ENCODE peak calls at places on chromosomes 12 and 14, in nine cellular contexts. P is dermis blood vessel endothelial cell; X is activated T-cell treated with anti-CD3 and anti-CD28 coated beads for 1 hour; G is activated CD4-positive, alpha-beta T cell treated with anti-CD3 and anti-CD28 coated beads for 36 hours; W is fibroblast of the aortic adventitia; H is uterus; I is stimulated activated CD4-positive, alpha-beta T cell treated with anti-CD3 and anti-CD28 coated beads, Interleukin-12 subunit alpha, Interleukin-12 subunit beta, amount 100 ng/mL, for 4 hours; Z is neuronal stem cell; D is endothelial cell of umbilical vein. T is an unnamed sample.

GRCh38 chr12:131135786-131136538 is 182.3 kb downstream of the ADGRD1 start:
- DNase-seq in Z (no peak), H (no peak), P (no peak), W (no peak), X (no peak), G (no peak), D (no peak), I (no peak), T (no peak)

GRCh38 chr14:88079624-88080023 is 74.7 kb downstream of the GPR65 start:
- DNase-seq in G (no peak), P (no peak), W (no peak), X (no peak), Z (no peak), D (no peak), I (no peak), H (no peak), T (no peak)

GRCh38 chr12:117037296-117038022 is 61.8 kb downstream of the TESC start:
- DNase-seq in P (no peak), D (no peak), Z (no peak), X (no peak), W (no peak), I (no peak), H (no peak), G (no peak), T (no peak)

GRCh38 chr14:61566537-61567225 is 128.6 kb upstream of the HIF1A start:
- DNase-seq in P (peak), X (no peak), I (no peak), W (peak), Z (no peak), H (no peak), D (peak), G (no peak), T (no peak)

GRCh38 chr14:101716956-101717662 is 44.4 kb upstream of the PPP2R5C start:
- DNase-seq in Z (no peak), X (no peak), H (no peak), D (no peak), W (no peak), I (no peak), G (no peak), P (no peak), T (no peak)

GRCh38 chr12:78198896-78199295 is 368.2 kb downstream of the NAV3 start:
- DNase-seq in D (no peak), G (no peak), I (no peak), P (no peak), Z (no peak), H (no peak), X (no peak), W (no peak), T (no peak)

GRCh38 chr14:54805521-54806322 is 96.9 kb downstream of the GCH1 start:
- DNase-seq in X (peak), W (peak), H (peak), D (peak), I (peak), P (peak), G (peak), Z (peak), T (peak)

GRCh38 chr12:75560167-75560566 is 48.8 kb upstream of the KRR1 start:
- DNase-seq in W (peak), G (no peak), I (no peak), Z (no peak), D (peak), P (peak), X (no peak), H (no peak), T (peak)

GRCh38 chr14:55572578-55572977 is 7.4 kb upstream of the KTN1 start:
- DNase-seq in X (no peak), P (peak), Z (no peak), G (no peak), H (no peak), D (peak), W (no peak), I (no peak), T (peak)

GRCh38 chr14:93010543-93011541 is 87.9 kb downstream of the CHGA start:
- DNase-seq in H (no peak), X (no peak), G (no peak), W (no peak), Z (no peak), I (no peak), P (no peak), D (no peak), T (peak)

GRCh38 chr12:70763666-70764065 is 126.4 kb upstream of the PTPRB start:
- DNase-seq in I (no peak), H (no peak), P (no peak), X (no peak), Z (no peak), W (no peak), G (no peak), D (no peak), T (no peak)

GRCh38 chr14:25371053-25371452 is 321.1 kb upstream of the STXBP6 start:
- DNase-seq in X (no peak), G (no peak), P (no peak), Z (no peak), D (no peak), H (no peak), I (no peak), W (no peak), T (no peak)